ENCODE peak calls at places on chromosomes 4 and X, in five cellular contexts. E, O, X, P and M are unnamed samples. For H3K4me1, the result is how much of the 10 kb centered on the place peaks cover.

GRCh38 chr4:61507091-61507490 is 307.0 kb downstream of the ADGRL3 start:
- ATAC-seq in E (no peak), P (no peak), O (no peak), X (no peak), M (no peak)

GRCh38 chrX:10833299-10834169 is 213.1 kb upstream of the MID1 start:
- ATAC-seq in E (no peak), O (peak), X (peak), P (peak), M (peak)

GRCh38 chrX:84729809-84730208 is 227.6 kb upstream of the HDX start:
- ATAC-seq in P (peak), X (peak), O (peak), E (peak), M (peak)

GRCh38 chr4:122635205-122635604 is 14.3 kb upstream of the IL21 start:
- ATAC-seq in O (no peak), E (peak), X (no peak), P (no peak), M (no peak)

GRCh38 chr4:156694413-156694812 is 277.2 kb downstream of the PDGFC start:
- ATAC-seq in E (no peak), X (no peak), O (no peak), P (no peak), M (no peak)

GRCh38 chr4:36420111-36420679 is 138.8 kb downstream of the DTHD1 start:
- ATAC-seq in E (no peak), O (no peak), X (no peak), P (no peak), M (no peak)

GRCh38 chr4:174874898-174875297 is 43.3 kb upstream of the ADAM29 start:
- ATAC-seq in O (no peak), P (no peak), X (no peak), E (peak), M (no peak)

GRCh38 chr4:188941524-188942109 is 802.4 kb downstream of the TRIML1 start:
- ATAC-seq in P (peak), X (no peak), E (no peak), O (peak), M (no peak)

GRCh38 chr4:153916273-153916755 is 127.4 kb upstream of the SFRP2 start:
- ATAC-seq in O (no peak), E (peak), X (no peak), P (no peak), M (no peak)

GRCh38 chr4:14865804-14866203 is 136.5 kb upstream of the CPEB2 start:
- ATAC-seq in O (no peak), E (no peak), P (no peak), X (no peak), M (no peak)

GRCh38 chr4:7217453-7218310 is 25.3 kb downstream of the SORCS2 start:
- ATAC-seq in X (no peak), E (no peak), P (peak), O (peak), M (no peak)

GRCh38 chr4:51923343-51923742 is 80.4 kb downstream of the DCUN1D4 start:
- ATAC-seq in X (no peak), P (no peak), O (no peak), E (no peak), M (no peak)

GRCh38 chr4:168153596-168154440 is 61.5 kb downstream of the ANXA10 start:
- ATAC-seq in X (peak), P (peak), E (peak), O (peak), M (no peak)

GRCh38 chr4:4787421-4787820 is 72.0 kb upstream of the MSX1 start:
- ATAC-seq in X (no peak), E (no peak), P (no peak), O (no peak), M (no peak)

GRCh38 chr4:47010347-47011188 is 17.2 kb upstream of the GABRA4 start:
- ATAC-seq in O (no peak), X (no peak), E (peak), P (no peak), M (no peak)

GRCh38 chr4:183211533-183211932 is 108.5 kb downstream of the CLDN22 start:
- ATAC-seq in E (no peak), P (no peak), X (no peak), O (no peak), M (no peak)

GRCh38 chr4:38743866-38744265 is 38.9 kb downstream of the TLR10 start:
- ATAC-seq in X (no peak), O (peak), P (no peak), E (peak), M (no peak)

GRCh38 chrX:110086916-110087484 is 84.1 kb downstream of the TMEM164 start:
- ATAC-seq in E (no peak), O (peak), X (peak), P (peak), M (peak)

GRCh38 chrX:137362583-137362982 is 203.3 kb upstream of the ZIC3 start:
- ATAC-seq in O (no peak), X (no peak), E (no peak), P (no peak), M (no peak)

GRCh38 chr4:40594261-40595178 is 35.1 kb downstream of the RBM47 start:
- ATAC-seq in E (no peak), O (peak), X (no peak), P (peak), M (no peak)

GRCh38 chr4:81604683-81605082 is 133.0 kb upstream of the RASGEF1B start:
- ATAC-seq in X (no peak), O (no peak), P (no peak), E (no peak), M (no peak)

GRCh38 chrX:154967603-154968002 is 54.9 kb downstream of the F8 start:
- ATAC-seq in E (no peak), P (no peak), O (no peak), X (no peak), M (no peak)

GRCh38 chr4:121742794-121743193 is 22.2 kb downstream of the SMIM43 start:
- ATAC-seq in X (no peak), P (no peak), E (peak), O (no peak), M (no peak)

GRCh38 chrX:10310502-10310901 is 153.7 kb downstream of the CLCN4 start:
- ATAC-seq in P (no peak), O (no peak), E (no peak), X (no peak), M (no peak)

GRCh38 chr4:20367446-20367845 is 115.7 kb downstream of the SLIT2 start:
- ATAC-seq in P (no peak), E (no peak), O (no peak), X (no peak), M (no peak)

GRCh38 chr4:70637239-70637920 is 8.8 kb downstream of the ENAM start:
- ATAC-seq in O (no peak), E (peak), P (no peak), X (peak), M (no peak)

GRCh38 chrX:31293409-31293808 is 221.6 kb upstream of the FTHL17 start:
- ATAC-seq in O (no peak), E (peak), X (no peak), P (no peak), M (no peak)

GRCh38 chr4:6763330-6763851 is 19.1 kb upstream of the KIAA0232 start:
- ATAC-seq in O (no peak), P (peak), X (peak), E (no peak), M (no peak)

GRCh38 chr4:26360864-26361263 is 40.0 kb downstream of the RBPJ start:
- ATAC-seq in P (no peak), O (no peak), E (no peak), X (no peak), M (no peak)

GRCh38 chrX:103554687-103555417 is 30.5 kb upstream of the TCEAL4 start:
- ATAC-seq in O (no peak), X (peak), P (no peak), E (peak), M (no peak)

GRCh38 chr4:183337349-183337748 is 15.1 kb upstream of the CLDN24 start:
- ATAC-seq in X (no peak), E (no peak), P (no peak), O (no peak), M (no peak)

GRCh38 chr4:53113433-53114215 is 251.5 kb downstream of the RASL11B start:
- ATAC-seq in O (peak), E (peak), P (no peak), X (no peak), M (no peak)

GRCh38 chr4:183205682-183206081 is 106.6 kb downstream of the WWC2 start:
- ATAC-seq in X (no peak), O (no peak), P (no peak), E (no peak), M (no peak)

GRCh38 chr4:189215574-189215973 is 725.1 kb upstream of the FRG1 start:
- ATAC-seq in P (no peak), E (no peak), O (no peak), X (no peak), M (no peak)

GRCh38 chr4:149512489-149512888 is 303.2 kb downstream of the IQCM start:
- ATAC-seq in E (no peak), P (no peak), O (no peak), X (no peak), M (no peak)

GRCh38 chr4:168931215-168931650 is 78.8 kb downstream of the CBR4 start:
- ATAC-seq in O (peak), X (no peak), P (peak), E (no peak), M (peak)

GRCh38 chr4:127698789-127699200 is 31.4 kb upstream of the SLC25A31 start:
- ATAC-seq in X (no peak), P (peak), E (peak), O (peak), M (no peak)

GRCh38 chr4:17578482-17578891 is 1.5 kb downstream of the LAP3 start:
- ATAC-seq in X (peak), P (no peak), O (no peak), E (peak), M (no peak)

GRCh38 chr4:107997001-107997788 is 7.5 kb downstream of the HADH start:
- ATAC-seq in P (no peak), X (no peak), O (peak), E (no peak), M (peak)

GRCh38 chr4:107999932-108000539 is 10.3 kb downstream of the HADH start:
- ATAC-seq in E (no peak), X (peak), O (no peak), P (no peak), M (no peak)

GRCh38 chr4:107994894-107995293 is 5.2 kb downstream of the HADH start:
- ATAC-seq in O (no peak), P (no peak), E (no peak), X (peak), M (no peak)

GRCh38 chr4:108001540-108001939 is 11.9 kb downstream of the HADH start:
- ATAC-seq in O (no peak), P (no peak), E (no peak), X (peak), M (no peak)

GRCh38 chr4:107997794-107998193 is 8.1 kb downstream of the HADH start:
- ATAC-seq in O (no peak), E (no peak), X (peak), P (no peak), M (peak)
- H3K4me1 ChIP-seq in O (under half), E (under half), X (under half), P (under half), M (under half)

GRCh38 chrX:118216086-118216485 is 99.5 kb upstream of the KLHL13 start:
- ATAC-seq in P (no peak), E (no peak), X (no peak), O (no peak), M (no peak)
- TF ChIP-seq EP300 in P (no peak), E (no peak), X (no peak), O (no peak), M (no peak)

DNA sequence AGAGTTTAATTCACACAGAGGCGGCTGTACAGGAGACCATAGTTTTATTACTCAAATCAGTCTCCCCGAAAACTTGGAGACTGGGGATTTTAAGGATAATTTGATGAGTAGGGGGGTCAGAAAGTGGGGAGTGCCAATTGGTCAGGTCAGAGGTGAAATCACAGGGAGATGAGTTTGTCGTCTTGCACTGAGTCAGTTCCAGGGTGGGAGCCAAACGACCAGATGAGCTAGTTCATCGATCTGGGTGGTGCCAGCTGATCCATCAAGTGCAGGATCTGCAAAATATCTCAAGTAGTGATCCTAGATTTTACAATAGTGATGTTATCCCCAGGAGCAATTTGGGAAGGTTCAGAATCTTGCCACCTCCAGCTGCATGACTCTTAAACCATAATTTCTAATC is 4.0 kb downstream of the ETFDH start:
- ATAC-seq in P (no peak), E (no peak), O (no peak), X (no peak), M (no peak)
- H3K4me1 ChIP-seq in P (under half), E (under half), O (under half), X (under half), M (under half)

GRCh38 chrX:70669120-70669519 is 224.5 kb downstream of the DLG3 start:
- ATAC-seq in O (no peak), P (no peak), E (no peak), X (no peak), M (no peak)

GRCh38 chrX:70675284-70675683 is 230.6 kb downstream of the DLG3 start:
- ATAC-seq in X (no peak), P (no peak), O (no peak), E (no peak), M (no peak)

DNA sequence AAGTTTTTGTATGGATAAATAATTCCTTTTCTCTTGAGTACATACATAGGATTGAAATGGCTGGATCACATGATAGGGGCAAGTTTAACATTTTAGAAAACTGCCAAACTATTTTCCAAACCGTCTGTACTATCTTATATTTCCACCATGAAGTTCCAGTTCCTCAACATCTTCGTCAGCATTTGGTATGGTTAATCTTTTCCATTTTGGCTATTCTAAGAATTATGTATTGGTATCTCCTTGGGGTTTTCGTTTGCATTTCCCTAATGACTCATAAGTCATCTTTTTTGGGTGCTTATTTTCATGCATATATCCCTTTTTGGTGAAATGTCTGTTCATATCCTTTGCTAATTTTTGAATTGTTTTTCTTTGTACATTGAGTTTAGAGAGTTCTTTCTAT is 227.7 kb downstream of the DLG3 start:
- ATAC-seq in O (no peak), E (no peak), P (no peak), X (no peak), M (no peak)
- TF ChIP-seq EP300 in O (no peak), E (no peak), P (no peak), X (no peak), M (no peak)

DNA sequence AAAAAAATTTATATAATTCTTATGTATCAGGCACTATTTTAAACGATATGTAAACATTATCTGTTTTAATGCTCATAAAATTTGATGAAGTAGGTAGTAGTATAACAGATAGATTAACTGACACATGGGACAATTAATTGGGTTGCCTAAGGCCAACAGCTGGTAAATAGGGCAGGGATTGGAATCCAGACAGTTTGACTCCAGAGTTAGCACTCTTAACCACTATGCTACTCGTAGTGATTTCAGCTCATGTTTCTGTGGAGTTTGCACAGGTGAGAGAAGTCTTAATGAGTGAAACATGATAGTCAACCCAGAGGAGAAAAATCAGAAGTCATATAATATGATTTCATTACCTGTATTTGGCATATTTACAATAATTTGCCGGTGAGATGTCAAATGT is 126.0 kb upstream of the WDFY3 start:
- ATAC-seq in O (no peak), E (no peak), X (no peak), P (no peak), M (no peak)
- H3K4me1 ChIP-seq in O (under half), E (under half), X (under half), P (under half), M (under half)

GRCh38 chr4:76197971-76198410 is 15.6 kb downstream of the SCARB2 start:
- ATAC-seq in X (peak), P (no peak), O (peak), E (peak), M (peak)
- TF ChIP-seq EP300 in X (no peak), P (no peak), O (no peak), E (no peak), M (no peak)

GRCh38 chrX:34848281-34848680 is 94.3 kb upstream of the FAM47B start:
- ATAC-seq in E (no peak), X (no peak), O (no peak), P (no peak), M (no peak)
- H3K4me1 ChIP-seq in E (under half), X (under half), O (under half), P (under half), M (under half)

GRCh38 chr4:113872426-113873260 is 106.8 kb downstream of the ARSJ start:
- ATAC-seq in O (no peak), E (no peak), X (no peak), P (no peak), M (no peak)

GRCh38 chr4:113869743-113870375 is 108.3 kb upstream of the CAMK2D start:
- ATAC-seq in P (no peak), O (no peak), E (peak), X (no peak), M (no peak)

GRCh38 chr4:113874480-113874879 is 105.0 kb downstream of the ARSJ start:
- ATAC-seq in O (no peak), X (no peak), P (no peak), E (no peak), M (no peak)

GRCh38 chr4:113871080-113871479 is 108.4 kb downstream of the ARSJ start:
- ATAC-seq in P (no peak), X (no peak), O (no peak), E (no peak), M (no peak)
- TF ChIP-seq EP300 in P (no peak), X (no peak), O (no peak), E (no peak), M (no peak)